ENCODE peak calls at places on chromosome 13, in nine cellular contexts. O is fibroblast of villous mesenchyme; L is cardiac fibroblast; B is CD8-positive, alpha-beta T cell; U is choroid plexus epithelial cell; G is esophagus squamous epithelium; K is CD8-positive, alpha-beta memory T cell; F is heart right ventricle; R is body of pancreas. Y is an unnamed sample.

GRCh38 chr13:29582171-29582570 is 13.3 kb downstream of the SLC7A1 start:
- DNase-seq in O (no peak), L (no peak), B (no peak), U (no peak), G (no peak), K (no peak), F (peak; percentile 47), R (no peak), Y (no peak)

GRCh38 chr13:74243637-74244526 is 109.7 kb upstream of the KLF12 start:
- DNase-seq in O (no peak), L (peak; percentile 93), B (no peak), U (peak; percentile 41), G (no peak), K (peak; percentile 64), F (no peak), R (no peak), Y (no peak)

GRCh38 chr13:74253161-74253560 is 119.0 kb upstream of the KLF12 start:
- DNase-seq in O (no peak), L (no peak), B (no peak), U (no peak), G (no peak), K (no peak), F (no peak), R (no peak), Y (no peak)

GRCh38 chr13:38951525-38952313 is 38.9 kb downstream of the STOML3 start:
- DNase-seq in O (no peak), L (peak; percentile 3), B (no peak), U (peak; percentile 3), G (no peak), K (no peak), F (peak; percentile 25), R (peak; percentile 45), Y (no peak)

GRCh38 chr13:112849500-112849899 is 119.5 kb upstream of the MCF2L start:
- DNase-seq in O (no peak), L (no peak), B (no peak), U (peak; percentile 27), G (no peak), K (no peak), F (no peak), R (no peak), Y (no peak)

GRCh38 chr13:97435794-97436193 is 1.8 kb downstream of the RAP2A start:
- DNase-seq in O (peak; percentile 23), L (peak; percentile 44), B (no peak), U (peak; percentile 30), G (no peak), K (no peak), F (no peak), R (no peak), Y (no peak)

GRCh38 chr13:44106231-44107152 is 226.8 kb downstream of the LACC1 start:
- DNase-seq in O (no peak), L (no peak), B (no peak), U (peak; percentile 43), G (no peak), K (no peak), F (peak; percentile 40), R (no peak), Y (no peak)

GRCh38 chr13:42892760-42893159 is 99.3 kb downstream of the EPSTI1 start:
- DNase-seq in O (peak; percentile 43), L (peak; percentile 89), B (no peak), U (peak; percentile 65), G (no peak), K (no peak), F (no peak), R (no peak), Y (no peak)

GRCh38 chr13:101019126-101019525 is 344.5 kb upstream of the TMTC4 start:
- DNase-seq in O (no peak), L (peak; percentile 2), B (no peak), U (no peak), G (no peak), K (no peak), F (no peak), R (no peak), Y (no peak)

DNA sequence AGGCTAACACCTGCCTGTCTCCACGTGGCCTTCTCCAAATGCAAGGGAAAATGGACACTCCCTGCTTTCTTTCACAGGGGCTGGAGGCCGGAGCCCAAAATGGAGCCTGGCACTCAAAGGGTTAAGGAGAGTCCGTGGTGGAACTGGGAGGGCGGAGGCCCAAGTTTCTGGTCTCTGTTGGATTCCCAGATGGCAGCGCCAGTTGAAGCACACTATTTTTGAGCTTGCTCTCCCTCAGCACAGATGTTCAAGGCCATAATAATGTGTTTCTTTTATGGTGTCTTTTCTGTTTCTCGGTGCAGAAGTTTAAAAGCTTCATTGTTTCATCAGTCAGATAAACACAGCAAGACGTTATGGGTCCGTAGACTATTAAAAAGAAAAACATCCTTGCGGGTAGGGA is 67.6 kb downstream of the TNFRSF19 start:
- DNase-seq in O (no peak), L (no peak), B (no peak), U (no peak), G (no peak), K (no peak), F (peak; percentile 34), R (no peak), Y (no peak)
- H3K4me3 ChIP-seq in O (no peak overlapping the region), L (no peak overlapping the region), B (no peak overlapping the region), U (no peak overlapping the region), G (peak overlapping the region; percentile 10), K (no peak overlapping the region), F (no peak overlapping the region), R (no peak overlapping the region), Y (no peak overlapping the region)

DNA sequence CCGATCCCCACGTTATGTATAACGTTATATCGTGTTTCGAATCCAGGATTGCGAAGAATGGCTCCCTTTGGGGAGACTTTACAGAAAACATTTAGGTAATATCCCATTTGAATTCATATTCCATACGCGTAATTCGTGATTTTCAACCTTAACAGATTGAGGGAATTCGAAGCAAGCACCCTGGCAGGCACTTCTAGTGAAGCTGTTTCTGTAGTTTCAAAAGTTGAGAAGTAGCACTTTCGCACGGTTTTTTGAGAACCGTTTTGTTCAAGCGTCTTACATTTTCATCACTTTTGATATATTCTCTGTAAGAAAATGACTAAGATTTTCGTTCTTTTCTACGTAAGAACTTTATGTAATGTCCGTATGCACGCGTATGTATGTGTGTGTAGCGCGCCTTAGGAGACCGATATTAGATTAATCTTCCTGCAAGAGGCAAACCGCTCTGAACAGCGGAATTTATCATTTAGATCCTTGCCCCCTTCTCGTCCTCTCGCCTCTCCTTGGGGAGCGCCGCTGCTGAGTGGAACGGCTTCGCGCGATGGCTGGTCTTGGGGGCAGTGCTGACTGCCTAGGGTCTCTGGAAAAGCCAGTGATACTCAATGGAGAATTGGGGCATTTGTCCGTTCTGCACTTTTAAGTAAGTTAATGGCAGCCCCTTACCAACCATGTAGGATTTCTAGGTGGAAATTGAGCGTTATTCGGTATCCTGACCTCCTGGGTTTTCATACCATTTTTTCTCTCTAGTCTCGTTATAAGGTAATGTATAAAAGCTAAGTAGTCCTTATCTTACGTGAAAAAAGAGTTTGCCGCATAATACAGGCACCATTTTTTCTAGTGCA is 4.8 kb downstream of the MAB21L1 start:
- DNase-seq in O (no peak), L (no peak), B (no peak), U (peak; percentile 21), G (no peak), K (no peak), F (no peak), R (no peak), Y (no peak)
- H3K4me3 ChIP-seq in O (no peak overlapping the region), L (no peak overlapping the region), B (no peak overlapping the region), U (peak overlapping the region; percentile 55), G (peak overlapping the region; percentile 59), K (no peak overlapping the region), F (peak overlapping the region; percentile 56), R (no peak overlapping the region), Y (peak overlapping the region; percentile 76)

GRCh38 chr13:46180393-46180792 is 1.6 kb downstream of the LCP1 start:
- DNase-seq in O (no peak), L (no peak), B (no peak), U (no peak), G (no peak), K (no peak), F (no peak), R (no peak), Y (no peak)
- H3K4me3 ChIP-seq in O (no peak overlapping the region), L (no peak overlapping the region), B (peak overlapping the region; percentile 71), U (no peak overlapping the region), G (peak overlapping the region; percentile 51), K (peak overlapping the region; percentile 81), F (peak overlapping the region; percentile 61), R (no peak overlapping the region), Y (no peak overlapping the region)

DNA sequence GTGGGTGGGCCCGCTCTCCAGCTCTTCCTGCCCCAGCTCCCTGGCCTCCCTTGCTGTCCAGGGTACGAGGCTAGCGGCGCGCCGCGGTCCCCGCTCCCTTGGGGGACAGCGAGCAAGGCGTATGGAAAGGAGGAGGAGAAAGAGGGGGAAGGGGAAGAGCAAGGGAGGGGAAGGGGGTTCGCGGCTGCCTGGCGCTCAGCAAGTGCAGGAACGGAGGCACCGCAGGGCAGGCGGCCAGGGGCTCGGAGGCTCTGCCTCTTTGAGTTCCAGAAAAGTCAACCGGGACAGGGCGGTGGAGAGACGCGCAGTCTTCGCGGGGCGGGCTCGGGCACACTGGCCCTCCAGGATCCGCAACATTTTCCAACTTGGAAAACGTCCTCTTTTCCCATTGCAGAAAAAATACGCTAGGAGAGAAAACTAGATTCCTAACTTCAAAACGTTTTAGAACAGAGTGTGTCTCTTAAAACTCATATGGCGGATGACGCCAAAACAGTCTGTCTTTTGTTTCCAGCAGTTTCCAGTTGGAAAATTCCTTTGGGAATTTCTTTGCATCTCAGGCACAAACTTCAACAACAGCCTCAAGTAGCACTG is 23.1 kb upstream of the TNFRSF19 start:
- DNase-seq in O (peak; percentile 34), L (peak; percentile 29), B (no peak), U (peak; percentile 16), G (no peak), K (no peak), F (peak; percentile 53), R (peak; percentile 16), Y (no peak)
- H3K4me3 ChIP-seq in O (peak overlapping the region; percentile 63), L (peak overlapping the region; percentile 54), B (no peak overlapping the region), U (peak overlapping the region; percentile 68), G (peak overlapping the region; percentile 65), K (no peak overlapping the region), F (peak overlapping the region; percentile 52), R (no peak overlapping the region), Y (peak overlapping the region; percentile 42)

DNA sequence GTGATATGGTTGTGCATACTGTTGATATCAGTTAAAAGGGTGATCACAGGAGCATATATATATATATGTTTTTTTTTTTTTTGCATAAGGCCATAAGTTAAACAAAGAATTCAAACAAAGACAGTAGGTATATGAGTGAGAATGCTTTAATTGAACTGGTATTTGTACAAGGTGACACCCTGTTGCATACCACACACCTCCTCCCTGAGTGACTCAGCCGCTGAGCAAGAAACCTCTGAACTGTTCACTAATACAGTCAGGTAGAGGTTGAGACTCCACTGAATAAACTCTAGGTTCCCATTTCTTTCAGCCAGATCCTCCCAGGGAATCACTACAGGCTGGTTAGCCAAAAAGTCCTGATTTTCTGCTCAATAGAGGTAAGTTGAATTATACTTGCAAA is at the start of gene SCEL:
- DNase-seq in O (no peak), L (no peak), B (no peak), U (no peak), G (no peak), K (no peak), F (no peak), R (no peak), Y (no peak)
- H3K4me3 ChIP-seq in O (no peak within 1 kb of the TSS), L (no peak within 1 kb of the TSS), B (no peak within 1 kb of the TSS), U (no peak within 1 kb of the TSS), G (peak within 1 kb of the TSS; percentile 40), K (no peak within 1 kb of the TSS), F (no peak within 1 kb of the TSS), R (no peak within 1 kb of the TSS), Y (no peak within 1 kb of the TSS)

Y was measured in HFF-Myc.